ENCODE peak calls at places on chromosomes 12 and 14, in nine cellular contexts. C, E, O, Z, M, I, L, Q and Y are unnamed samples.

GRCh38 chr12:32671930-32672785 is 6.9 kb upstream of the DNM1L start:
- DNase-seq in C (peak; percentile 83), E (no peak), O (no peak), Z (peak; percentile 80), M (peak; percentile 84), I (no peak), L (no peak), Q (peak; percentile 92), Y (peak; percentile 87)

GRCh38 chr12:114481200-114481535 is 75.2 kb upstream of the TBX5 start:
- DNase-seq in C (no peak), E (no peak), O (no peak), Z (no peak), M (no peak), I (no peak), L (no peak), Q (no peak), Y (no peak)

GRCh38 chr14:106841701-106842100 is 1315.3 kb downstream of the TMEM121 start:
- DNase-seq in C (no peak), E (no peak), O (no peak), Z (no peak), M (no peak), I (no peak), L (no peak), Q (no peak), Y (no peak)

GRCh38 chr14:58755026-58755929 is 117.5 kb downstream of the DACT1 start:
- DNase-seq in C (no peak), E (no peak), O (no peak), Z (no peak), M (no peak), I (no peak), L (no peak), Q (no peak), Y (no peak)

GRCh38 chr14:68719634-68720384 is 73.1 kb downstream of the ZFP36L1 start:
- DNase-seq in C (no peak), E (no peak), O (no peak), Z (no peak), M (peak; percentile 20), I (no peak), L (no peak), Q (no peak), Y (no peak)

GRCh38 chr12:86264451-86265328 is 8.5 kb upstream of the MGAT4C start:
- DNase-seq in C (no peak), E (peak; percentile 82), O (no peak), Z (no peak), M (no peak), I (no peak), L (peak; percentile 81), Q (no peak), Y (no peak)

GRCh38 chr12:118591-118990 is 52.0 kb downstream of the IQSEC3 start:
- DNase-seq in C (no peak), E (no peak), O (no peak), Z (no peak), M (no peak), I (no peak), L (no peak), Q (no peak), Y (no peak)

GRCh38 chr14:101477648-101478047 is 83.6 kb upstream of the DIO3 start:
- DNase-seq in C (peak; percentile 35), E (no peak), O (no peak), Z (no peak), M (peak; percentile 5), I (peak; percentile 2), L (no peak), Q (no peak), Y (no peak)

GRCh38 chr12:47808049-47808448 is 11.7 kb downstream of the HDAC7 start:
- DNase-seq in C (peak; percentile 68), E (peak; percentile 82), O (no peak), Z (no peak), M (peak; percentile 64), I (peak; percentile 54), L (peak; percentile 77), Q (no peak), Y (peak; percentile 62)

GRCh38 chr12:120686690-120687569 is at the start of gene MLEC:
- DNase-seq in C (peak; percentile 93), E (peak; percentile 97), O (peak; percentile 99), Z (peak; percentile 86), M (peak; percentile 97), I (peak; percentile 98), L (peak; percentile 99), Q (peak; percentile 96), Y (peak; percentile 96)
- TF ChIP-seq CTCF in C (peak; percentile 18), E (no peak), O (peak; percentile 15), Z (peak; percentile 17), M (no peak), I (no peak), L (peak; percentile 4), Q (no peak), Y (no peak)

GRCh38 chr12:54956818-54957641 is 27.5 kb downstream of the TESPA1 start:
- DNase-seq in C (no peak), E (no peak), O (no peak), Z (no peak), M (no peak), I (no peak), L (no peak), Q (no peak), Y (no peak)
- H3K4me3 ChIP-seq in C (no peak overlapping the region), E (no peak overlapping the region), O (no peak overlapping the region), Z (no peak overlapping the region), M (no peak overlapping the region), I (no peak overlapping the region), L (no peak overlapping the region), Q (no peak overlapping the region), Y (no peak overlapping the region)

GRCh38 chr12:132398386-132398991 is 69.1 kb upstream of the GALNT9 start:
- DNase-seq in C (no peak), E (peak; percentile 78), O (no peak), Z (no peak), M (no peak), I (peak; percentile 2), L (no peak), Q (no peak), Y (no peak)
- TF ChIP-seq CTCF in C (no peak), E (no peak), O (no peak), Z (no peak), M (no peak), I (no peak), L (no peak), Q (no peak), Y (no peak)

DNA sequence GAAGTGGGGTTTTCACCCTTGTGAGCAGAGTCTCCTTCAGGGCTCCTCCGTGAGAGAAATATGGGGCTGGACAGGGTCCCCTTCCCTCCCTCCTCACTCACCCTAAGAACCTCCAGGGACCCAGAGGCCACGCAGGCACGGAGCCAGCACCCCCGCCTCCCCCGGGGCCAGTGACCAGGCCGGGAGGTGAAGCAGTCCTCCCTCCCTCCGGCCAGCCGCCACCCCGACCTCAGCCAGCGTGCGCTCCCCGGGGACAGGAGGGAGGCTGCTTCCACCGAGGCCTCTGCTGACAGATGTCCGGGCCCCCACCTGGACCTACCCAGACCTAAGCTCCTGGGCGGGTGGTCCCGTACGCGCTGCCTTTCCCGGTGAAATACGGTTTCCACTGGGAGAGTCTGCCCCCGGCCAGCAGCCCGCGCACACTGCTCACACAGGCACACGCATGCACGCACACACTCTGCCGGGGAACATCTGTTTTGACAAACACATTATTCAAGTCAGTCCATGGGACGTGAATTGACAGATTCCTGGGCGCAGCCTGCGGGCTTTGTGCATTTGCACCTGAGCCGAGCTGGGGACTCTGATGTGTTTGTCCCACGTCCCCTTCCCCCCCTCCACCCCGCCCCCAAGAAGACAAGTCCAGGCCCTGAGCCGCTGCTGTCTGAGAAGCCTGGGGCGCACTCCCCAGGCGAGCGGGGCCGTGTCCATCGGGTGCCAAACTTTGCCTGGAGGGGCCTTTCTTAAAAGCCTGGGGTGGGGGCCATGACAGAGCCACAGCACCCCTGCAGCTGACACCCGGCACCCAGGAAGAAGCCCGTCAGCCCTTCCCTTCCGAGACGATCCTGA is 726 bp downstream of the RIMBP2 start:
- DNase-seq in C (no peak), E (no peak), O (no peak), Z (no peak), M (no peak), I (peak; percentile 19), L (no peak), Q (no peak), Y (no peak)
- H3K4me3 ChIP-seq in C (no peak overlapping the region), E (no peak overlapping the region), O (peak overlapping the region; percentile 46), Z (peak overlapping the region; percentile 17), M (no peak overlapping the region), I (peak overlapping the region; percentile 43), L (no peak overlapping the region), Q (peak overlapping the region; percentile 34), Y (no peak overlapping the region)

GRCh38 chr12:104263026-104263425 is 40.5 kb upstream of the EID3 start:
- DNase-seq in C (no peak), E (no peak), O (no peak), Z (no peak), M (no peak), I (no peak), L (no peak), Q (no peak), Y (no peak)

GRCh38 chr12:104257913-104258472 is 42.4 kb downstream of the TXNRD1 start:
- DNase-seq in C (no peak), E (no peak), O (no peak), Z (no peak), M (no peak), I (no peak), L (no peak), Q (no peak), Y (no peak)

GRCh38 chr12:104263580-104264358 is 39.8 kb upstream of the EID3 start:
- DNase-seq in C (peak; percentile 67), E (no peak), O (no peak), Z (peak; percentile 60), M (peak; percentile 86), I (no peak), L (no peak), Q (peak; percentile 95), Y (peak; percentile 42)

GRCh38 chr12:104258476-104259067 is 43.0 kb downstream of the TXNRD1 start:
- DNase-seq in C (no peak), E (no peak), O (no peak), Z (no peak), M (no peak), I (no peak), L (no peak), Q (no peak), Y (peak; percentile 27)
- TF ChIP-seq CTCF in C (no peak), E (no peak), O (no peak), Z (no peak), M (no peak), I (no peak), L (no peak), Q (no peak), Y (no peak)